ENCODE peak calls at places on chromosome 9, in eight cellular contexts. One of them, this sample, is unnamed.

GRCh38 chr9:130997925-130998595 is 10.9 kb upstream of the LAMC3 start:
- DNase-seq in neural crest cell: peak; percentile 93
- DNase-seq in uterus: no peak
- DNase-seq in brain microvascular endothelial cell: peak; percentile 54
- DNase-seq in CD8-positive, alpha-beta T cell: no peak
- DNase-seq in astrocyte of the spinal cord: peak; percentile 50
- DNase-seq in fibroblast of lung: peak; percentile 60
- DNase-seq in chondrocyte: no peak
- DNase-seq in this sample: no peak

GRCh38 chr9:18346761-18347160 is 127.2 kb upstream of the ADAMTSL1 start:
- DNase-seq in neural crest cell: no peak
- DNase-seq in uterus: no peak
- DNase-seq in brain microvascular endothelial cell: no peak
- DNase-seq in CD8-positive, alpha-beta T cell: no peak
- DNase-seq in astrocyte of the spinal cord: no peak
- DNase-seq in fibroblast of lung: no peak
- DNase-seq in chondrocyte: no peak
- DNase-seq in this sample: no peak

GRCh38 chr9:76905984-76906861 is at the start of gene PRUNE2:
- DNase-seq in neural crest cell: peak; percentile 81
- DNase-seq in uterus: peak; percentile 84
- DNase-seq in brain microvascular endothelial cell: peak; percentile 56
- DNase-seq in CD8-positive, alpha-beta T cell: no peak
- DNase-seq in astrocyte of the spinal cord: peak; percentile 89
- DNase-seq in fibroblast of lung: peak; percentile 73
- DNase-seq in chondrocyte: peak; percentile 95
- DNase-seq in this sample: peak; percentile 4

GRCh38 chr9:133237271-133237731 is 28.3 kb upstream of the OBP2B start:
- DNase-seq in neural crest cell: no peak
- DNase-seq in uterus: peak; percentile 11
- DNase-seq in brain microvascular endothelial cell: peak; percentile 45
- DNase-seq in CD8-positive, alpha-beta T cell: no peak
- DNase-seq in astrocyte of the spinal cord: peak; percentile 5
- DNase-seq in fibroblast of lung: no peak
- DNase-seq in chondrocyte: no peak
- DNase-seq in this sample: no peak

GRCh38 chr9:16627967-16628366 is 242.5 kb downstream of the BNC2 start:
- DNase-seq in neural crest cell: no peak
- DNase-seq in uterus: no peak
- DNase-seq in brain microvascular endothelial cell: peak; percentile 94
- DNase-seq in CD8-positive, alpha-beta T cell: no peak
- DNase-seq in astrocyte of the spinal cord: peak; percentile 97
- DNase-seq in fibroblast of lung: peak; percentile 98
- DNase-seq in chondrocyte: no peak
- DNase-seq in this sample: peak; percentile 94

GRCh38 chr9:22244141-22245011 is 202.2 kb upstream of the DMRTA1 start:
- DNase-seq in neural crest cell: peak; percentile 19
- DNase-seq in uterus: no peak
- DNase-seq in brain microvascular endothelial cell: peak; percentile 78
- DNase-seq in CD8-positive, alpha-beta T cell: no peak
- DNase-seq in astrocyte of the spinal cord: peak; percentile 72
- DNase-seq in fibroblast of lung: peak; percentile 69
- DNase-seq in chondrocyte: no peak
- DNase-seq in this sample: no peak

GRCh38 chr9:12696931-12697622 is 3.9 kb downstream of the TYRP1 start:
- DNase-seq in neural crest cell: no peak
- DNase-seq in uterus: no peak
- DNase-seq in brain microvascular endothelial cell: no peak
- DNase-seq in CD8-positive, alpha-beta T cell: no peak
- DNase-seq in astrocyte of the spinal cord: peak; percentile 48
- DNase-seq in fibroblast of lung: no peak
- DNase-seq in chondrocyte: no peak
- DNase-seq in this sample: no peak

GRCh38 chr9:129232839-129233568 is 54.9 kb upstream of the IER5L start:
- DNase-seq in neural crest cell: no peak
- DNase-seq in uterus: no peak
- DNase-seq in brain microvascular endothelial cell: peak; percentile 16
- DNase-seq in CD8-positive, alpha-beta T cell: no peak
- DNase-seq in astrocyte of the spinal cord: no peak
- DNase-seq in fibroblast of lung: peak; percentile 12
- DNase-seq in chondrocyte: no peak
- DNase-seq in this sample: no peak

GRCh38 chr9:32487981-32488380 is 38.0 kb downstream of the RIGI start:
- DNase-seq in neural crest cell: no peak
- DNase-seq in uterus: no peak
- DNase-seq in brain microvascular endothelial cell: peak; percentile 72
- DNase-seq in CD8-positive, alpha-beta T cell: no peak
- DNase-seq in astrocyte of the spinal cord: peak; percentile 57
- DNase-seq in fibroblast of lung: peak; percentile 36
- DNase-seq in chondrocyte: no peak
- DNase-seq in this sample: no peak

GRCh38 chr9:83966209-83966582 is 13.8 kb downstream of the HNRNPK start:
- DNase-seq in neural crest cell: no peak
- DNase-seq in uterus: no peak
- DNase-seq in brain microvascular endothelial cell: no peak
- DNase-seq in CD8-positive, alpha-beta T cell: no peak
- DNase-seq in astrocyte of the spinal cord: no peak
- DNase-seq in fibroblast of lung: no peak
- DNase-seq in chondrocyte: no peak
- DNase-seq in this sample: no peak

DNA sequence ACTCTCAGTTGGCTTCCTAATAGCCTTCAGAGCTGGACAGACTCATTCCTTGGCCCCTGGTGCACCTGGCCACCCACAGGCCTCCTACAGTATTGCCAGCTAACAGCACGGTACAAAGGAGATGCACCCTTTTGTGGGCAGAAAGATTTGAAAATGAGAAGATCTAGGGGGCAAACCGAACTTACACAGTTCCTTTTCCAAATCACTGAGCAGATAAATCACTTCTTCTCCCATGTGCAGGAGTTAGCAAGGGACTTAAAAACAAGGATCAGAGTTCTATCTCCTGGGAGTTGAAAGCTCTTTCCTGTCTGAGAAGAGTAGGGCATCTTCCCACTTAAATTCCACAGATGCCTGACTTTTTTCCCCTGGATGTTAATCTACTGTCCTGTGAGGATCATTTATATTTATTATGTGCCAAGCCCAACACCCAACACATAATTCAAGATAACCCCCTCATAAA is 207.4 kb upstream of the DAPK1 start:
- DNase-seq in neural crest cell: no peak
- DNase-seq in uterus: no peak
- DNase-seq in brain microvascular endothelial cell: peak; percentile 47
- DNase-seq in CD8-positive, alpha-beta T cell: no peak
- DNase-seq in astrocyte of the spinal cord: no peak
- DNase-seq in fibroblast of lung: no peak
- DNase-seq in chondrocyte: no peak
- DNase-seq in this sample: no peak
- TF ChIP-seq CTCF in neural crest cell: peak; percentile 27
- TF ChIP-seq CTCF in uterus: no peak
- TF ChIP-seq CTCF in brain microvascular endothelial cell: peak; percentile 71
- TF ChIP-seq CTCF in CD8-positive, alpha-beta T cell: no peak
- TF ChIP-seq CTCF in astrocyte of the spinal cord: peak; percentile 32
- TF ChIP-seq CTCF in fibroblast of lung: peak; percentile 7
- TF ChIP-seq CTCF in chondrocyte: peak; percentile 72
- TF ChIP-seq CTCF in this sample: peak; percentile 45

GRCh38 chr9:72807765-72808445 is 144.9 kb downstream of the ALDH1A1 start:
- DNase-seq in neural crest cell: no peak
- DNase-seq in uterus: no peak
- DNase-seq in brain microvascular endothelial cell: no peak
- DNase-seq in CD8-positive, alpha-beta T cell: no peak
- DNase-seq in astrocyte of the spinal cord: no peak
- DNase-seq in fibroblast of lung: no peak
- DNase-seq in chondrocyte: no peak
- DNase-seq in this sample: no peak
- TF ChIP-seq CTCF in neural crest cell: peak; percentile 48
- TF ChIP-seq CTCF in uterus: no peak
- TF ChIP-seq CTCF in brain microvascular endothelial cell: peak; percentile 49
- TF ChIP-seq CTCF in CD8-positive, alpha-beta T cell: no peak
- TF ChIP-seq CTCF in astrocyte of the spinal cord: no peak
- TF ChIP-seq CTCF in fibroblast of lung: no peak
- TF ChIP-seq CTCF in chondrocyte: peak; percentile 63
- TF ChIP-seq CTCF in this sample: no peak

DNA sequence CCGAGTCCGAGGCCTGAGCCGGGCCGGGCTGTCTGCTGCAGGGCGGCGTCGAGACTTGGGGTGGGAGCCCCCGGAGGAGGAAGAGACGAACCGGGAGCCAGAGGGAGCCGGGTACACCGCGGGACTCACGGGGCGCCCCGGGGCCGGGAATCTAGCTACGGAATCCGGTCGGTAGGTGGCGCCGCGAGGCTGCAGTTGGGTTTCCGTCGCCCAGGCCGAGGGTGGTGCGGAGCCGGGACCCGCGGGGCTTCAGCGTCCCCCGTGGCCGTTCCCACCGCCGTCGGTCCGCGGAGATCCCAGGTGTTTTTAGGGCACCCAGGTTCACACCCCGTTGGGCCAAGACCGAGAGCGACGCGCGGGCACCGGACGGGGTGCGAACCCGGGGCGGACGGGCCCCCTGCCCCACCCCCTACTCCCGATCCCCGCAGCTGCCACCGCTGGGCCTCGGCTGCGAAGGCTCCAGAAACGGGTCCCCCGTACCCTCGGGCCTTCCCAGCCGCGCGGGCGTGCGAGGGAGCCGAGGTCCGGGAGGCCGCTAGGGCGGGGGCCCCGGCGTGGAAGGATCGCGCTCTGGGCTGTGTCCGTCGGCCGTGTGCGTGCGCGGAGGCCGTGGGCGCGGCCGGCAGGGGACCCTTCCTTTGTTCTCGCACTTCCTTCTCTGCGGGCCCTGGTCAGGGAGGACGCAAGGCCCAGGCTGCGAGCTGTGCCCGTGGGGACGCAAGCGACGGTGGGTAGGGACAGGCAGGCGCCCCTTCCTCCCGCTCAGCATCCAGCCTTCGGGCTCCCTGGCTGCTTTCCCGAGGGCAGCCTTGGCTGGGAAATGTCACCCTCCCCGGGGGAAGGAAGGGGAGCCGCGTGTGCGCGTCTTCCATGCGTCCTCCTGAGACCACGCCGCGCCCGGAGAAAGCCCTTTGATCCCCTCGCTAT is 146.6 kb downstream of the GAPVD1 start:
- DNase-seq in neural crest cell: peak; percentile 90
- DNase-seq in uterus: peak; percentile 86
- DNase-seq in brain microvascular endothelial cell: peak; percentile 51
- DNase-seq in CD8-positive, alpha-beta T cell: peak; percentile 70
- DNase-seq in astrocyte of the spinal cord: peak; percentile 60
- DNase-seq in fibroblast of lung: peak; percentile 72
- DNase-seq in chondrocyte: no peak
- DNase-seq in this sample: peak; percentile 8
- TF ChIP-seq CTCF in neural crest cell: peak; percentile 98
- TF ChIP-seq CTCF in uterus: peak; percentile 92
- TF ChIP-seq CTCF in brain microvascular endothelial cell: peak; percentile 82
- TF ChIP-seq CTCF in CD8-positive, alpha-beta T cell: peak; percentile 84
- TF ChIP-seq CTCF in astrocyte of the spinal cord: peak; percentile 82
- TF ChIP-seq CTCF in fibroblast of lung: peak; percentile 65
- TF ChIP-seq CTCF in chondrocyte: peak; percentile 100
- TF ChIP-seq CTCF in this sample: peak; percentile 88

GRCh38 chr9:111853450-111853827 is 43.2 kb upstream of the UGCG start:
- DNase-seq in neural crest cell: no peak
- DNase-seq in uterus: no peak
- DNase-seq in brain microvascular endothelial cell: no peak
- DNase-seq in CD8-positive, alpha-beta T cell: no peak
- DNase-seq in astrocyte of the spinal cord: no peak
- DNase-seq in fibroblast of lung: no peak
- DNase-seq in chondrocyte: no peak
- DNase-seq in this sample: peak; percentile 78

GRCh38 chr9:111854799-111855198 is 41.8 kb upstream of the UGCG start:
- DNase-seq in neural crest cell: no peak
- DNase-seq in uterus: no peak
- DNase-seq in brain microvascular endothelial cell: no peak
- DNase-seq in CD8-positive, alpha-beta T cell: no peak
- DNase-seq in astrocyte of the spinal cord: no peak
- DNase-seq in fibroblast of lung: peak; percentile 37
- DNase-seq in chondrocyte: no peak
- DNase-seq in this sample: no peak

GRCh38 chr9:111852291-111852690 is 44.3 kb upstream of the UGCG start:
- DNase-seq in neural crest cell: no peak
- DNase-seq in uterus: no peak
- DNase-seq in brain microvascular endothelial cell: no peak
- DNase-seq in CD8-positive, alpha-beta T cell: no peak
- DNase-seq in astrocyte of the spinal cord: no peak
- DNase-seq in fibroblast of lung: no peak
- DNase-seq in chondrocyte: no peak
- DNase-seq in this sample: no peak

DNA sequence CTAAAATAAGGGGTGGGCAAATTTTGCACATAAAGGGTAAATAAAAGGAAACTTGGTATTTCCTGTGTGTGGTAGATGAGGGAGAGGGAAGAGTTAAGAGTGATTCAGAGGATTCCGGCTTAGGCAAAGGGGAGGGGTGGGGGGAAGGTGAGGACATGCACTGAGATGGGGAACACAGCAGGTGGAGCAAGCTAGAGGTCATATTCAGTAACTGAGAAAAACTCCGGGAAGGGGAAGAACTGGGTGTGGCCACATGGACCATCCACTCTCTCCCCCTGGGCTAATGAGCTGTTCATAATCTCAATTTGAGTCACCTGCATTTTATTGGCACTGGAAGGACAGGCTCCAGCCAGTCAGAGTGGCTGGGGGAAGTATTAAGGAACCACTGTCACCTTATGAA is 45.1 kb upstream of the UGCG start:
- DNase-seq in neural crest cell: no peak
- DNase-seq in uterus: no peak
- DNase-seq in brain microvascular endothelial cell: peak; percentile 22
- DNase-seq in CD8-positive, alpha-beta T cell: no peak
- DNase-seq in astrocyte of the spinal cord: peak; percentile 27
- DNase-seq in fibroblast of lung: no peak
- DNase-seq in chondrocyte: no peak
- DNase-seq in this sample: no peak
- TF ChIP-seq CTCF in neural crest cell: no peak
- TF ChIP-seq CTCF in uterus: no peak
- TF ChIP-seq CTCF in brain microvascular endothelial cell: no peak
- TF ChIP-seq CTCF in CD8-positive, alpha-beta T cell: no peak
- TF ChIP-seq CTCF in astrocyte of the spinal cord: no peak
- TF ChIP-seq CTCF in fibroblast of lung: no peak
- TF ChIP-seq CTCF in chondrocyte: no peak
- TF ChIP-seq CTCF in this sample: no peak

This sample was measured in AG09309.